ENCODE peak calls at places on chromosomes 1 and 21, in six cellular contexts. W is A549; D is naive thymus-derived CD4-positive, alpha-beta T cell; Y is astrocyte; S is ovary; Q is caudate nucleus. I is an unnamed sample.

GRCh38 chr1:99146129-99146848 is 118.0 kb upstream of the PLPPR4 start:
- DNase-seq in W (no peak), D (no peak), Y (no peak), S (no peak), Q (no peak), I (no peak)

GRCh38 chr1:222042120-222042519 is 300.2 kb upstream of the DUSP10 start:
- DNase-seq in W (no peak), D (no peak), Y (peak), S (no peak), Q (no peak), I (no peak)

GRCh38 chr1:231973840-231974239 is 347.2 kb downstream of the DISC1 start:
- DNase-seq in W (no peak), D (no peak), Y (peak), S (no peak), Q (no peak), I (no peak)

GRCh38 chr21:38841472-38841871 is 35.7 kb downstream of the ETS2 start:
- DNase-seq in W (no peak), D (no peak), Y (no peak), S (no peak), Q (no peak), I (no peak)

GRCh38 chr1:22518379-22518778 is 44.9 kb upstream of the EPHA8 start:
- DNase-seq in W (no peak), D (no peak), Y (no peak), S (no peak), Q (no peak), I (no peak)

GRCh38 chr1:232635279-232635678 is 5.3 kb upstream of the SIPA1L2 start:
- DNase-seq in W (no peak), D (no peak), Y (no peak), S (no peak), Q (no peak), I (no peak)

GRCh38 chr1:164770149-164770529 is 211.2 kb downstream of the PBX1 start:
- DNase-seq in W (no peak), D (no peak), Y (no peak), S (no peak), Q (no peak), I (no peak)

GRCh38 chr21:26007911-26008579 is 162.5 kb downstream of the APP start:
- DNase-seq in W (no peak), D (no peak), Y (no peak), S (no peak), Q (no peak), I (no peak)

GRCh38 chr1:240046000-240046399 is 45.7 kb upstream of the FMN2 start:
- DNase-seq in W (no peak), D (no peak), Y (no peak), S (no peak), Q (no peak), I (no peak)

GRCh38 chr1:62841587-62842169 is 57.7 kb downstream of the ATG4C start:
- DNase-seq in W (peak), D (peak), Y (peak), S (no peak), Q (no peak), I (no peak)

GRCh38 chr21:41894922-41895557 is 15.9 kb upstream of the PRDM15 start:
- DNase-seq in W (no peak), D (no peak), Y (peak), S (no peak), Q (no peak), I (no peak)

GRCh38 chr1:212955098-212955497 is 4.8 kb downstream of the VASH2 start:
- DNase-seq in W (no peak), D (no peak), Y (no peak), S (no peak), Q (no peak), I (no peak)

GRCh38 chr1:2229032-2229920 is 1.2 kb downstream of the SKI start:
- DNase-seq in W (no peak), D (peak), Y (peak), S (peak), Q (peak), I (peak)

GRCh38 chr1:162822391-162823200 is 32.1 kb downstream of the HSD17B7 start:
- DNase-seq in W (peak), D (no peak), Y (no peak), S (peak), Q (peak), I (peak)

GRCh38 chr1:88683516-88683847 is 591 bp upstream of the PKN2 start:
- DNase-seq in W (no peak), D (no peak), Y (no peak), S (peak), Q (no peak), I (peak)

GRCh38 chr1:236108027-236108648 is 34.2 kb upstream of the GPR137B start:
- DNase-seq in W (no peak), D (no peak), Y (no peak), S (no peak), Q (no peak), I (no peak)

GRCh38 chr1:226443439-226443838 is 35.5 kb upstream of the PARP1 start:
- DNase-seq in W (no peak), D (no peak), Y (peak), S (no peak), Q (peak), I (no peak)

GRCh38 chr1:156814571-156815260 is 1.9 kb downstream of the SH2D2A start:
- DNase-seq in W (no peak), D (no peak), Y (no peak), S (no peak), Q (no peak), I (no peak)

GRCh38 chr1:54221867-54222484 is 22.0 kb downstream of the MRPL37 start:
- DNase-seq in W (no peak), D (no peak), Y (no peak), S (no peak), Q (no peak), I (no peak)

GRCh38 chr1:209544098-209544497 is 39.4 kb upstream of the CAMK1G start:
- DNase-seq in W (no peak), D (no peak), Y (no peak), S (no peak), Q (no peak), I (no peak)

GRCh38 chr1:216815239-216815955 is 92.2 kb upstream of the ESRRG start:
- DNase-seq in W (no peak), D (no peak), Y (peak), S (no peak), Q (peak), I (peak)

GRCh38 chr1:24077278-24077978 is 34.5 kb downstream of the MYOM3 start:
- DNase-seq in W (no peak), D (no peak), Y (no peak), S (no peak), Q (no peak), I (no peak)

GRCh38 chr1:201597551-201598230 is 58.8 kb downstream of the NAV1 start:
- DNase-seq in W (peak), D (no peak), Y (no peak), S (no peak), Q (no peak), I (no peak)

GRCh38 chr1:89025928-89026327 is 3.3 kb upstream of the GBP3 start:
- DNase-seq in W (no peak), D (no peak), Y (no peak), S (no peak), Q (no peak), I (no peak)

GRCh38 chr1:56452027-56453011 is 127.0 kb downstream of the PLPP3 start:
- DNase-seq in W (no peak), D (no peak), Y (peak), S (no peak), Q (no peak), I (no peak)

GRCh38 chr1:147902183-147902845 is at the start of gene GJA8:
- DNase-seq in W (no peak), D (no peak), Y (no peak), S (no peak), Q (no peak), I (no peak)

DNA sequence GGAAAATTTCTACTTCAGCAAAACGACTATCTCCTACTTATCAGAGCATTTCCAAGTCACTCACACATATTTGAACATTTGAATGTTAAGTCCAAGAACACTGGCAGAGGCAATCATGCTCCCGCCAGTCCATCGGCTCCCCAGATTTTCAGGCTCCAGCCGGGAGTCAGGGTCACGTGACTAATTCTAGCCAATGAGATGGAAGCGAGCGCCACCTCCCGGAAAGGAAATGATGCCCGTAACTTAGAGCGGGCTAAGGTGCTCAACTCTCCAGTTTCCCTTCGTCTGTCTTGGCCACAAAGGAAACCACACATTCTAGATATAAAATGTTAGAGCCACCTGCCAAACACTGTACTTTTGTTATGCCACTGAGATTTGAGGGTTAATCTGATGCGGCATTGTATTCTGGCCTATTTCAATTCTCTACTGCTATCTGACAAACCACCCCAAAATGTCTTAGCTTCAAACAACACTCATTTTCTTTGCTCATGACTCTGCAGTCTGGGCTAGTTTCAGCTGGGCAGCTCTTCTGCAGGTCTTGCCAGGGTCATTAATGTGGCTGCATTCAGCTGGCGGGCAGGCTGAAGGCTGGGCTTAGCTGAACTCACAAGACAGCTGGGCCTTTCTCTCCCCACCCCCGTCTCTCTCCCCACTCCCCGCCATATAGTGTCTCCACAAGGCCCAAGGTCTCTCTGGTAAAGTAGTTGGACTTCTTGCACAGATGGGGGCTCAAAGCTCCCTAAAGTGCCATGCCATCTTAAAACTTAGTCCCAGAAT is 16.5 kb upstream of the LHX4 start:
- DNase-seq in W (peak), D (no peak), Y (no peak), S (no peak), Q (peak), I (no peak)
- H3K27ac ChIP-seq in W (no peak), D (no peak), Y (no peak), S (no peak), Q (no peak), I (no peak)

DNA sequence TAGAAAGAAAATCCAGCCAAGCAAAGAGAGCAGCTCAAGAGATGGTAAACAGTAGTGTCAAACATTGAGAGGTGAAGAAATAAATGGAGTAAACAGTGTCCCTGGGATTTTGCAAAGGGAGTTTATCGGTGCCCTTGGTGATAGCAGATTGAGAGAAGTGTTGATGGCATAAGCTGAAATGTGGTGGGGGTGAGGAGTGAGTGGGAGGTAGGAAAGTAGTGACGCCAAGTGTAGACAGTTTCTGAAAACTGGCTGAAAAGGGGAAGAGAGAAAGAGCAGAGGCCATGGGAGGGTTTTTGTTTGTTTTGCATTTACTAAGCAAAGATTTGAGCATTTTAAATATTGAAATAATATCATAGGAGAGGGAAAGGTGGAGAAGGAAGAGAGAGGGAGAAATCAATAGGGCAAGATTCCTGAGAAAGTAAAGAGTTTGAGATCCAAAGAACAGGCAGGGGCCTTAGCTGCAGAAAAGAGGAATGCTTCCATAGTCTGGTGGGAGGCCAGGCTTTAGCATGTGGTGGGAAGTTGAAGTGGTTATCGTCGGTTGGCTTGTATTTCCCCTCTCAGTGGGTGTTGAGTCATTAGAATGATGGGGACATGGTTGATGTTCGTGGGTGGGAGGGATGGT is 26.9 kb upstream of the RASAL2 start:
- DNase-seq in W (no peak), D (no peak), Y (peak), S (no peak), Q (no peak), I (no peak)
- H3K27ac ChIP-seq in W (no peak), D (no peak), Y (no peak), S (no peak), Q (no peak), I (no peak)

GRCh38 chr1:66445492-66446181 is 88.3 kb upstream of the SGIP1 start:
- DNase-seq in W (no peak), D (peak), Y (no peak), S (no peak), Q (peak), I (no peak)
- H3K27ac ChIP-seq in W (peak), D (peak), Y (no peak), S (no peak), Q (peak), I (peak)

DNA sequence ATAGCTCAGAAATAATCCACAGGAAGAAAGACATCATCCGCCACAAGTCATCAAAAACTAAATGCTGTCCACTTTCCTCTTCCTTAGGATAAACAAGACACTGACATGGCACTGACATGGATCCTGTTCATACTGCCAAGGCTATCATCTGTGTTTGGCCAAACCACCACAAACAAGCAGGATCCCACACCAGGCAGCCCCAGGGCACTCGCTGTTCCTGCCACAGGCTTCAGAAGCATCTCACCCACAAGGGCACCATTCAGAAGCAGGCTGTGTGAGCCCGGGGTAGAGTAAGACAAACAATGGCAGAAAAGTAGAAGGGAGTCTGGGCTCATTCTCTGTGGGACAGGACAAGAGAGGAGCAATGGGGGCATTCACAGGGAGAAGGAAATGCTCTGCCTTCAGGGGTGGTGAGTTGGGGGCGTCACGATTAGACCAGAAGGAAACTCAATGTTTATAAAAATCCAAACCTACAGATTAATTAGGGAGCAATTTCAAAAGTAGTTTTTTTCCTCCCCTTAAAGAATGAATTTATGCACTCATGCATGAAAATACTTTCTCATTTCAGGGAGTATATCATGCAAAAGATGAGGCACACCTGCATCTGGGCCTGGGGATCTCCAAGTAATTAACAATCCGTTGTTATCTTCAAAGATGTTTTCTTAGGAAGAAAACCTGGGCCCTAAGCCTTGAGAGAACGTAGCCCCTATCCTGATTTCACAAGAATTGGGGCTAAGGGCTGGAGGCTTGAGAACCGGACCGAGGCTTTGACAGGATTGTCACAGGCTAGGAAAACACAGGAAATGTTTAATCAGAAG is 43.3 kb upstream of the ATP1A1 start:
- DNase-seq in W (no peak), D (no peak), Y (no peak), S (no peak), Q (no peak), I (peak)
- H3K27ac ChIP-seq in W (no peak), D (no peak), Y (no peak), S (no peak), Q (peak), I (peak)

DNA sequence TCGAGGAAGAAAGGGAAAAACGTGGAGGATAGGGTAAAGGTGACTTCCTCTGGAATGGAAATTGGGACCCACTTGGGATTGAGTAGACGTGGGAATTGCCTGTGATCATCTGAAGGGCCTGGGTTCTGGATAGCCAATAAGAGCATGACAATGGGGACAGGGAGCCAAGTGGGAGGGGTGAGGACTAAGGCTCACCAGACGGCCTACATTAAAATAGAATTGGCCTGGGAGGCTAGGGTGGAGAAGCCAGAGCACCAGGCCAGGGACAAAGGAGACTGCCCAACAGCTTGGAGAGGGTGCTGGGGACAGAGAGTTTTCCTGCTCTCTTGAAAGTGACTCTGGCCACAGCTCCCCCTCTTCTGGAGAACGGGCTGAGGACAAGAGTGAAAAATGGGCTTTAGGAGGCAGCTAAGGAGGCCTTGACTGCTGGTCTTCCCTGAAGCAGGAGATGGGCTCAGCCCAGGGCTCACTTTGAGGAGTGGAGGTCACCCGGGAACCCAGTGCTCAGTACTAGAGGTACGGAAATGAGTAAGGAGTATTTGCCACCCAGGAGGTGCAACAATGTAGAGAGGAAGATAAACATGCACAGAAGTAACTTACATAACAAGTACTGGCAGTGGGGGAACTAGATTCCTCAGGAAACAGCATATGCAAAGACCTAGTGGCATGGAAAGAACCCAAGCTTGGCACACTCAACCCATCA is 18.8 kb downstream of the INKA2 start:
- DNase-seq in W (no peak), D (no peak), Y (no peak), S (no peak), Q (no peak), I (no peak)
- H3K27ac ChIP-seq in W (no peak), D (no peak), Y (no peak), S (no peak), Q (no peak), I (peak)

GRCh38 chr21:34615487-34615814 is 538 bp upstream of the RCAN1 start:
- DNase-seq in W (no peak), D (no peak), Y (no peak), S (no peak), Q (no peak), I (no peak)
- H3K27ac ChIP-seq in W (peak), D (peak), Y (no peak), S (no peak), Q (peak), I (peak)

DNA sequence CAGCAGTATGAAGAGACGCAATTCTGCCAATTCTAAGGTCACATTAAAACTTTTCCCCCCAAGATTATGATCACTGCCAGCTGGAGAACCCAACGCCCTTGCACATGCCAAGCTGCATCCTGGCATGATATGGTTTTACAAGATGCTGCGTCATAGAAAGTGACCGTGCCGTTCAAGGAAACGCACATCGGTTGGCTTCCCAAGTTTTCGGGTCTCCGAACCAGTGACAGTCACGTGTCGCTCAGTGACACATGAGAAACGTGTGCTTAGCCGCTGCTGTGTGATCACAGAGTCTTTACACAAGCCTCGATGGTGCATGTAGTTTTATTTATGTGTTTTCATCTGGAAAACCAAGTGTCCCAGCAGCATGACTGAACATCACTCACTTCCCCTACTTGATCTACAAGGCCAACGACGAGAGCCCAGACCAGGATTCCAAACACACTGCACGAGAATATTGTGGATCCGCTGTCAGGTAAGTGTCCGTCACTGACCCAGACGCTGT is 7.4 kb downstream of the SMIM1 start:
- DNase-seq in W (no peak), D (no peak), Y (no peak), S (no peak), Q (no peak), I (no peak)
- H3K27ac ChIP-seq in W (no peak), D (no peak), Y (no peak), S (no peak), Q (no peak), I (no peak)

DNA sequence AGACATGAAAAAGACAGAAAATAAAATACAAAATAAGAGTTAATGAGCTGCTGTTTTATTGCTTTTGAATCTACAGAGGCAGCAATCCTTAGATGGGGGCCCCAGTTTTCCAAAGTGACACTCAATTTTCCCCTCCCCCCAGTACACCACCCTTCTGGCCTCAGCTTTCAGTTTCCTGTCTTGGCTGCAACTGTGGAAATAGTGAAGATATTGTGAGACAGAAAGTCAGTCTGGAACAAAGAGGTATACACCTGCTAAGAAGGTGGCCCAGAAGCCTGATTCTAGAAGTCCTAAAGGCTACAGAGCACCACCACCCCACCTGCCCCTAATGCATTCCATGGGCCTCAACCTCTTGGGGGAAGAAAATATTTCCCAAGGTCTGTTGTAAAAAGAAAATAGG is 1.1 kb upstream of the MTMR11 start:
- DNase-seq in W (no peak), D (no peak), Y (no peak), S (no peak), Q (no peak), I (no peak)
- H3K27ac ChIP-seq in W (peak), D (no peak), Y (peak), S (no peak), Q (no peak), I (peak)